ENCODE peak calls at places on chromosomes 5 and 9, in five cellular contexts. M is neuronal stem cell, V is IMR-90, U is H1, N is trophoblast cell. I is an unnamed sample.

GRCh38 chr5:35339616-35340100 is 109.4 kb upstream of the PRLR start:
- DNase-seq in M (no peak), V (no peak), U (no peak), N (peak; percentile 78), I (no peak)

GRCh38 chr5:91293131-91293530 is 90.0 kb downstream of the ARRDC3 start:
- DNase-seq in M (peak; percentile 44), V (peak; percentile 55), U (no peak), N (peak; percentile 33), I (peak; percentile 51)

GRCh38 chr5:15500326-15500958 is 462 bp downstream of the FBXL7 start:
- DNase-seq in M (peak; percentile 48), V (peak; percentile 25), U (peak; percentile 79), N (no peak), I (peak; percentile 66)

GRCh38 chr5:71946631-71947030 is 160.6 kb upstream of the MAP1B start:
- DNase-seq in M (no peak), V (no peak), U (no peak), N (no peak), I (no peak)

GRCh38 chr5:5318426-5319205 is 103.9 kb upstream of the ICE1 start:
- DNase-seq in M (no peak), V (no peak), U (no peak), N (no peak), I (no peak)

GRCh38 chr5:59222687-59223511 is 640.0 kb downstream of the RAB3C start:
- DNase-seq in M (no peak), V (no peak), U (no peak), N (peak; percentile 57), I (no peak)

GRCh38 chr9:137316012-137316981 is 14.2 kb upstream of the NRARP start:
- DNase-seq in M (no peak), V (no peak), U (peak; percentile 79), N (no peak), I (peak; percentile 57)

GRCh38 chr5:4994994-4995393 is 145.1 kb upstream of the ADAMTS16 start:
- DNase-seq in M (no peak), V (peak; percentile 1), U (no peak), N (peak; percentile 54), I (no peak)

GRCh38 chr5:126348855-126349635 is 74.2 kb upstream of the GRAMD2B start:
- DNase-seq in M (peak; percentile 81), V (peak; percentile 54), U (no peak), N (no peak), I (no peak)

GRCh38 chr9:116520218-116520617 is 166.9 kb upstream of the TRIM32 start:
- DNase-seq in M (no peak), V (no peak), U (no peak), N (no peak), I (no peak)

GRCh38 chr5:128163991-128164390 is 80.4 kb downstream of the SLC12A2 start:
- DNase-seq in M (no peak), V (peak; percentile 60), U (no peak), N (no peak), I (no peak)

GRCh38 chr5:157918811-157919742 is 60.1 kb upstream of the CLINT1 start:
- DNase-seq in M (no peak), V (no peak), U (no peak), N (peak; percentile 95), I (no peak)

GRCh38 chr5:1285141-1285540 is 9.7 kb downstream of the TERT start:
- DNase-seq in M (no peak), V (no peak), U (no peak), N (no peak), I (no peak)

GRCh38 chr5:181246276-181247050 is 2.8 kb upstream of the RACK1 start:
- DNase-seq in M (peak; percentile 68), V (peak; percentile 78), U (peak; percentile 90), N (peak; percentile 94), I (peak; percentile 91)

GRCh38 chr5:142322747-142323479 is 1.9 kb downstream of the SPRY4 start:
- DNase-seq in M (peak; percentile 14), V (peak; percentile 69), U (no peak), N (peak; percentile 78), I (peak; percentile 74)

GRCh38 chr5:159094745-159095144 is 5.0 kb downstream of the EBF1 start:
- DNase-seq in M (no peak), V (peak; percentile 69), U (no peak), N (peak; percentile 26), I (peak; percentile 74)

GRCh38 chr9:130681769-130682489 is 11.7 kb upstream of the EXOSC2 start:
- DNase-seq in M (no peak), V (no peak), U (peak; percentile 77), N (no peak), I (no peak)

GRCh38 chr5:43038523-43038989 is 1.6 kb downstream of the ANXA2R start:
- DNase-seq in M (no peak), V (peak; percentile 82), U (no peak), N (no peak), I (peak; percentile 37)

GRCh38 chr9:33161011-33161588 is 6.0 kb downstream of the B4GALT1 start:
- DNase-seq in M (peak; percentile 40), V (peak; percentile 98), U (no peak), N (peak; percentile 84), I (peak; percentile 98)

GRCh38 chr5:168159425-168159824 is 132.0 kb upstream of the WWC1 start:
- DNase-seq in M (no peak), V (no peak), U (no peak), N (peak; percentile 3), I (no peak)

GRCh38 chr5:172575416-172575815 is 65.6 kb upstream of the NEURL1B start:
- DNase-seq in M (no peak), V (no peak), U (no peak), N (no peak), I (no peak)

GRCh38 chr5:172637122-172637580 is 3.9 kb upstream of the NEURL1B start:
- DNase-seq in M (no peak), V (no peak), U (no peak), N (no peak), I (no peak)

GRCh38 chr5:52811067-52811749 is 23.5 kb downstream of the ITGA1 start:
- DNase-seq in M (no peak), V (peak; percentile 77), U (no peak), N (peak; percentile 81), I (peak; percentile 86)

GRCh38 chr9:1047605-1048235 is 2.4 kb upstream of the DMRT2 start:
- DNase-seq in M (no peak), V (peak; percentile 3), U (no peak), N (no peak), I (no peak)

DNA sequence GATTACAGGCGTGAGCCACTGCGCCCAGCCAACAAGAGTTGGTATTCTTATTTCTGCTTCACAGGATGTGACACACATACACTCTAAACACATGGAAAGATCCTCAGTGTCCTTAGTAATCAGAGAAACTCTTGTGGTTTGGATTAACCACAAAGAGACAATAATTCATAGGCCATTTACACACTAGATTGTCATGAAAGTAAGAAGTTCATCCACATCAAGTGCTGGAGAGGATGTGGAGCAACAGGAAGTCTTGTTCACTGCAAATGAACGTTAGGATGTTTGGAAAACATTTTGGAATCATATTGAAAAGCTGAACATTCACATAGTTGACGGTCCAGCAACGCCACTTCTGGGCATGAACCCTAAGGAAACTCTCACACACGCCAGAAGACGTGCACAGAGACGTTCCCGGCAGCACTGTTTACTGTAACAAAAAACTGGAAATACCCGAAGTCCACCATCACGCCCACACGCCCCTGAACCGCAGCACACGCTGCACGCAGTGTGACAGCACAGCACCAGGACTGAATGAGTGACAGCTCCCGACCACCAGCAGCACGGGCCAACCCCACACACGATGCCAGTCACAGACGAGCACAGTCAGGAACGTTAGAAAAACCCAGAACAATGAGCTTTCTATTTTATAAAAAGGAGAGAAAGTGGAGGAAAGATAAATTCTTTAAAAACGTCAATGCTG is 87.6 kb downstream of the COL23A1 start:
- DNase-seq in M (no peak), V (no peak), U (no peak), N (no peak), I (peak; percentile 83)
- H2AK5ac ChIP-seq in M (no peak overlapping the region), V (no peak overlapping the region), U (peak overlapping the region; percentile 65), N (no peak overlapping the region), I (no peak overlapping the region)

DNA sequence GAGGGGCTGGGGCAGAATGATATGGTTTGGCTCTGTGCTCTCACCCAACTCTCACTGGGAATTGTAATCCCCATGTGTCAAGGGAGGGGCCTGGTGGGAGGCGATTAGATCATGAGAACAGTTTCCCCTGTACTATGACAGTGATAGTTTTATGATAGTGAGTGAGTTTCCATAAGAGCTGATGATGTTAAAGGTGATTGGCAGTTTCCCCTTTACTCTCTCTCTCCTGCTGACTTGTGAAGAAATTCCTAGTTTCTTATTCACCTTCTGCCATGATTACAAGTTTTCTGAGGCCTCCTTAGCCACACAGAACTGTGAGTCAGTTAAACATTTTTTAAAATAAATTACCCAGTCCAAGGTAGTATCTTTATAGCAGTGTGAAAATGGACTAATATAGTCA is 120.4 kb upstream of the CDH9 start:
- DNase-seq in M (no peak), V (no peak), U (no peak), N (no peak), I (no peak)
- H3K9me3 ChIP-seq in M (peaks cover 4% of the 10 kb centered on the region), V (peaks cover 8% of the 10 kb centered on the region), U (peaks cover 29% of the 10 kb centered on the region), N (peaks cover 8% of the 10 kb centered on the region), I (peaks cover 41% of the 10 kb centered on the region)

GRCh38 chr9:134453776-134454175 is 127.5 kb downstream of the RXRA start:
- DNase-seq in M (no peak), V (no peak), U (no peak), N (no peak), I (no peak)

GRCh38 chr9:134455537-134455936 is 129.3 kb downstream of the RXRA start:
- DNase-seq in M (no peak), V (no peak), U (no peak), N (no peak), I (no peak)

GRCh38 chr9:134454386-134454978 is 128.2 kb downstream of the RXRA start:
- DNase-seq in M (no peak), V (no peak), U (no peak), N (no peak), I (peak; percentile 37)

GRCh38 chr9:134455951-134456739 is 129.9 kb downstream of the RXRA start:
- DNase-seq in M (no peak), V (peak; percentile 99), U (no peak), N (peak; percentile 98), I (peak; percentile 99)

GRCh38 chr9:134455010-134455409 is 128.8 kb downstream of the RXRA start:
- DNase-seq in M (no peak), V (no peak), U (no peak), N (no peak), I (no peak)
- H3K4me3 ChIP-seq in M (peak overlapping the region; percentile 27), V (no peak overlapping the region), U (no peak overlapping the region), N (no peak overlapping the region), I (no peak overlapping the region)

GRCh38 chr9:105911104-105911911 is 217.0 kb downstream of the TMEM38B start:
- DNase-seq in M (peak; percentile 82), V (no peak), U (no peak), N (peak; percentile 19), I (peak; percentile 17)
- H2AK5ac ChIP-seq in M (no peak overlapping the region), V (no peak overlapping the region), U (peak overlapping the region; percentile 76), N (no peak overlapping the region), I (no peak overlapping the region)

DNA sequence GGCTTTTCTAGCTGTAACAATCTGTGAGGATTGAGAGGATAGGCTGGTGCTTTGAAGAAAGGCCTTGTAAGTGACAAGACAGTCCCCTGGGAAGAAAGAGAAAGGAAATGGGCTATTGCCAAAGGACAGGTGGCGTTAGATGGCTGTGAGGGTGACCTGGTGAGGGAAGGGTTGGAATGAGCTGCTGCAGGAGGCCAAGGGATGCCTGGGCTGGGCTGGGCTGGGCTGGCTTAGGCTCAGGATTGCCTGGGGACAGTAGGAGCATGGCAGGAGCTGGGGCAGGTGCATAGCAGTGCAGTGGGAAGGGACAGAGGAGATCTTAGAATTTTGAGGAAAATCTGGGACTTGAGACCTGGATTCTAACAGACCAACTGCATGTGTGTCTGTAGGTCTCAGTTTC is 9.7 kb upstream of the MYOZ3 start:
- DNase-seq in M (no peak), V (no peak), U (no peak), N (no peak), I (no peak)
- H3K9me3 ChIP-seq in M (no peaks in the 10 kb centered on the region), V (no peaks in the 10 kb centered on the region), U (no peaks in the 10 kb centered on the region), N (no peaks in the 10 kb centered on the region), I (no peaks in the 10 kb centered on the region)

I was measured in mesenchymal stem cell.